ENCODE peak calls at places on chromosomes 3 and 15, in eight cellular contexts. R is GM12878, S is heart left ventricle, X is aorta, K is mesendoderm, J is body of pancreas, D is tibial artery, Z is hepatocyte. G is an unnamed sample.

GRCh38 chr15:52730163-52730562 is 51.0 kb upstream of the ATOSA start:
- DNase-seq in R (peak), S (no peak), X (no peak), K (peak), J (no peak), D (no peak), Z (no peak), G (no peak)

GRCh38 chr3:56573501-56573900 is 16.5 kb downstream of the CCDC66 start:
- DNase-seq in R (no peak), S (no peak), X (no peak), K (no peak), J (no peak), D (no peak), Z (no peak), G (no peak)

GRCh38 chr3:149356630-149357029 is 20.8 kb downstream of the TM4SF1 start:
- DNase-seq in R (no peak), S (no peak), X (no peak), K (no peak), J (no peak), D (no peak), Z (no peak), G (no peak)

GRCh38 chr15:91559066-91559465 is 294.4 kb upstream of the SLCO3A1 start:
- DNase-seq in R (no peak), S (no peak), X (no peak), K (no peak), J (no peak), D (no peak), Z (no peak), G (no peak)

GRCh38 chr3:187002915-187003314 is 72.6 kb downstream of the ST6GAL1 start:
- DNase-seq in R (no peak), S (no peak), X (no peak), K (no peak), J (no peak), D (no peak), Z (no peak), G (no peak)

GRCh38 chr15:99718421-99718820 is 14.8 kb downstream of the LYSMD4 start:
- DNase-seq in R (no peak), S (no peak), X (no peak), K (no peak), J (no peak), D (no peak), Z (no peak), G (no peak)

GRCh38 chr15:69434679-69435078 is 17.9 kb upstream of the RPLP1 start:
- DNase-seq in R (no peak), S (no peak), X (no peak), K (no peak), J (no peak), D (no peak), Z (no peak), G (peak)

GRCh38 chr15:96353931-96354730 is 23.6 kb downstream of the NR2F2 start:
- DNase-seq in R (no peak), S (peak), X (peak), K (peak), J (no peak), D (peak), Z (peak), G (peak)

GRCh38 chr3:46996689-46997452 is 17.4 kb downstream of the NBEAL2 start:
- DNase-seq in R (no peak), S (peak), X (peak), K (no peak), J (no peak), D (no peak), Z (no peak), G (peak)

GRCh38 chr15:37019479-37020433 is 80.6 kb downstream of the MEIS2 start:
- DNase-seq in R (no peak), S (peak), X (no peak), K (no peak), J (peak), D (no peak), Z (peak), G (peak)

GRCh38 chr3:34544136-34544535 is 745.7 kb downstream of the PDCD6IP start:
- DNase-seq in R (no peak), S (no peak), X (no peak), K (no peak), J (no peak), D (no peak), Z (no peak), G (no peak)

GRCh38 chr3:81468385-81468784 is 293.1 kb downstream of the GBE1 start:
- DNase-seq in R (no peak), S (no peak), X (no peak), K (no peak), J (no peak), D (no peak), Z (no peak), G (no peak)

GRCh38 chr3:85627899-85628298 is 669.1 kb downstream of the CADM2 start:
- DNase-seq in R (no peak), S (no peak), X (no peak), K (peak), J (no peak), D (no peak), Z (no peak), G (no peak)

GRCh38 chr15:89370120-89371077 is 35.8 kb upstream of the POLG start:
- DNase-seq in R (no peak), S (no peak), X (no peak), K (peak), J (no peak), D (no peak), Z (no peak), G (no peak)

GRCh38 chr3:150385296-150386242 is 22.5 kb upstream of the TSC22D2 start:
- DNase-seq in R (peak), S (no peak), X (no peak), K (no peak), J (no peak), D (no peak), Z (no peak), G (no peak)
- H3K4me3 ChIP-seq in R (peak), S (no peak), X (no peak), K (no peak), J (no peak), D (no peak), Z (no peak), G (no peak)

GRCh38 chr3:171838218-171838720 is 4.9 kb upstream of the TMEM212 start:
- DNase-seq in R (no peak), S (peak), X (peak), K (peak), J (no peak), D (peak), Z (no peak), G (peak)
- H3K4me3 ChIP-seq in R (no peak), S (peak), X (peak), K (no peak), J (no peak), D (peak), Z (no peak), G (peak)

DNA sequence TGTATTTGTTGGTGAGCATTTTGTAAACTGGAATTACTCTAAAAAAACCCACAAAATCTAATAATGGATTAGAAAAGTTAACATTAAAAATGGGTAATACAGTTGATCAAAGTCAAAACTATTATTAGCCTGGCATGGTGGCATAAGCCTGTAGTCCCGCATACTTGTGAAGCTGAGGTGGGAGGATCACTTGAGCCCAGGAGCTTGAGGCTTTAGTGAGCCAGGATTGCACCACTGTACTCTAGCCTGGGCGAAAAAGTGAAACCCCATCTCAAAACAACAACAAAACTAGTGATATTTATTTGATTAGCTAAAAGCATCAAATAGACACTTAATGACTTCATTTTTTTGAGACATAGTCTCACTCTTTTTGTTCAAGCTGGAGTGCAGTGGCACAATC is 3.6 kb downstream of the SNX1 start:
- DNase-seq in R (no peak), S (no peak), X (no peak), K (no peak), J (no peak), D (no peak), Z (no peak), G (no peak)
- H3K4me3 ChIP-seq in R (peak), S (no peak), X (no peak), K (no peak), J (no peak), D (no peak), Z (no peak), G (no peak)

DNA sequence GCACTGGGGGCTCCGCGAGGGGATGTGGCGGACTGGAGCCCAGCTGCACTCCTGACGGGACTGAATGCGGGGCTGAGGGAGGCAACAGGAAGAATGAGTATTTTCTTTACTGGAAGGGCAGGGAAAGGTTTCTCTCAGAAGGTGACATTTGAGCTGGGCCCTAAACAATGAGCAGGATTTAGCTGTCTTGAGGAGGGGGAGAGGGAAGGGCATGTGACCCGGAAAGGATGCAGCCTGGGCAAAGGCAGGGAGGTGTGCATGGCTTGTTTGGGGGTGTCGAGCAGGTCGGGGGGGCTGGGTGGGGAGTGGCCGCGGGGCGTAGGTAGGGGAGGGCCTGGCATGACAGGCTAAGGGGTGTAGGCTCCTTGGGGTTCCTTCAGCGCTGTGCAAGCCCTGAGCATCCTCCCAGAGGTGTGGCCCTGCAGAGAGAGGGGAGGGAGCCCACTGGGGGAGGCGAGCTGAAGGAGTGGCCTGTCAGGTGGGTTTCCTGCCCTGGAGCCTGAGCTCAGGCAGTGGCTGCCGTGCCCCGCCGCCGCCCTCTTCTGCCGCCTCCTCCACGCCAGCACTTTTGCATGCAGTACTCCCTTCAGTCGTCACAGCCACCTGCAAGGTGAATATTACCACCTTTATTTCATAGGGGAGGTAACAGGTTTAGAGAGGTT is 17.2 kb upstream of the ANKDD1A start:
- DNase-seq in R (peak), S (peak), X (peak), K (peak), J (no peak), D (no peak), Z (peak), G (peak)
- H3K4me3 ChIP-seq in R (peak), S (peak), X (no peak), K (peak), J (no peak), D (peak), Z (no peak), G (no peak)

DNA sequence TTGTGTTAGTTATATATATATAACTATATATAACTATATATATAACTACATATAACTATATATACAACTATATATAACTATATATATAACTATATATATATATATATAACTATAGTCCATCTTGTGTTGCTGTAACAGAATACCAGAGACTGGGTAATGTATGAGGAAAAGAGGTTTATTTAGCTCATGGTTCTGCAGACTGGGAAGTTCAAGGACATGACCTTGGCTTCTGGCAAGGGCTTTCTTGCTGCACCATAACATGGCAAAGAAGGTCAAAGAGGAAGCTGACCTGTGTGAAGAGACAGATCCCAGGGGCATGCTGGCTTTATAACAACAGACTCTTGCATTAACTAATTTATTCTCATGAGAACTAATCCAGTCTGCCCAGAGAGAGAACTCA is 27.6 kb downstream of the KBTBD12 start:
- DNase-seq in R (no peak), S (no peak), X (no peak), K (no peak), J (no peak), D (no peak), Z (no peak), G (no peak)
- H3K4me3 ChIP-seq in R (no peak), S (no peak), X (no peak), K (no peak), J (no peak), D (no peak), Z (no peak), G (no peak)

GRCh38 chr3:48427630-48427962 is 2.3 kb downstream of the PLXNB1 start:
- DNase-seq in R (no peak), S (no peak), X (peak), K (no peak), J (no peak), D (peak), Z (no peak), G (peak)
- H3K4me3 ChIP-seq in R (no peak), S (peak), X (no peak), K (no peak), J (no peak), D (peak), Z (no peak), G (peak)

DNA sequence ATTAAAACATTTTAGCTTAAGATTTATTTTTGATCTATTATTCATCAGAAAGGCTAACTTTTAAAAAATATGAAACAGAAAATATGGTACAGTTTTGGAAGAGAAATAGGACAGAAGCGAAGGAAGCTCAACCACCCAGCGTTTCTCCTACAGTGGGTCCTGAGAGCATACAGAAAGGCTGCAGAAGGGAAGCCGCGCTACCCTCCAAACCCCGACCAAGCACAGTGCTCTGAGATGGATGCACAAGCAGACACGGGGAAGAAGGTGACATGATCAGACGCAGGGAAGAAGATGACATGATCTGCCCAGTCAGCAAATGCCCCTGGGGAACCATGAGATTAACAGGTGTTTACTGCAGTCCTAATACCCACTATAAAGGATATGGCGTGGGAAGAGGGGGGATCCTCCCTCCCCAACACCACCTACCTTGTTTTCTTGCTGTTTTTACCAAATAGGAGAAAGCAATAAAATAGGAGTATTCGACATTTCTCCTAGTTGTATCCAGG is 14.4 kb downstream of the DCUN1D1 start:
- DNase-seq in R (no peak), S (no peak), X (no peak), K (no peak), J (no peak), D (no peak), Z (no peak), G (no peak)
- H3K4me3 ChIP-seq in R (no peak), S (no peak), X (no peak), K (no peak), J (no peak), D (no peak), Z (no peak), G (no peak)

GRCh38 chr3:28348637-28349396 is at the start of the genes AZI2 and ZCWPW2:
- DNase-seq in R (peak), S (peak), X (peak), K (peak), J (peak), D (peak), Z (peak), G (peak)

GRCh38 chr3:28347374-28348285 is 891 bp upstream of the ZCWPW2 start:
- DNase-seq in R (no peak), S (no peak), X (no peak), K (peak), J (no peak), D (no peak), Z (no peak), G (no peak)

GRCh38 chr3:28345690-28346089 is 2.8 kb upstream of the ZCWPW2 start:
- DNase-seq in R (no peak), S (no peak), X (no peak), K (no peak), J (no peak), D (no peak), Z (no peak), G (no peak)

GRCh38 chr3:28348286-28348636 is 260 bp upstream of the ZCWPW2 start:
- DNase-seq in R (no peak), S (no peak), X (no peak), K (no peak), J (no peak), D (no peak), Z (no peak), G (no peak)

DNA sequence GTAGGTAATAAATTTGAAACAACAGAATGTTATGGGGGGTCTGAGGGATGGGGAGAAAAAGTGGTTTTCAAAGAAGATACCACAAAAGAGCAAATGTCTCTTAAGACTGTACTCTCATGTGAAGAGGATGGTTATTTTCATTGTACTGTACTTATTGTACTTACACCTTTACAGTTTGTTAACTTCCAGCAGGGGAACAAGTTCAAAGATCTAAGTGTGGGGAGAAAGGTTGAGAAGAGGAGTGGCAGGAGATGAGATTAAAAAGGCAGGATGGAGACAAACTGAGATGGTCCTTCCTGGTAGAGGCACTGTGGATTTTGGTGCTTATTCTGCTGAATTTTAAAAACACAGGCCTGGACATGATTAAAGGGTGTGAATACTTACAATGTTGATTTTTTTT is 5.4 kb upstream of the ZCWPW2 start:
- DNase-seq in R (no peak), S (no peak), X (no peak), K (no peak), J (no peak), D (no peak), Z (no peak), G (no peak)
- H3K4me3 ChIP-seq in R (no peak), S (no peak), X (no peak), K (no peak), J (no peak), D (peak), Z (no peak), G (no peak)

DNA sequence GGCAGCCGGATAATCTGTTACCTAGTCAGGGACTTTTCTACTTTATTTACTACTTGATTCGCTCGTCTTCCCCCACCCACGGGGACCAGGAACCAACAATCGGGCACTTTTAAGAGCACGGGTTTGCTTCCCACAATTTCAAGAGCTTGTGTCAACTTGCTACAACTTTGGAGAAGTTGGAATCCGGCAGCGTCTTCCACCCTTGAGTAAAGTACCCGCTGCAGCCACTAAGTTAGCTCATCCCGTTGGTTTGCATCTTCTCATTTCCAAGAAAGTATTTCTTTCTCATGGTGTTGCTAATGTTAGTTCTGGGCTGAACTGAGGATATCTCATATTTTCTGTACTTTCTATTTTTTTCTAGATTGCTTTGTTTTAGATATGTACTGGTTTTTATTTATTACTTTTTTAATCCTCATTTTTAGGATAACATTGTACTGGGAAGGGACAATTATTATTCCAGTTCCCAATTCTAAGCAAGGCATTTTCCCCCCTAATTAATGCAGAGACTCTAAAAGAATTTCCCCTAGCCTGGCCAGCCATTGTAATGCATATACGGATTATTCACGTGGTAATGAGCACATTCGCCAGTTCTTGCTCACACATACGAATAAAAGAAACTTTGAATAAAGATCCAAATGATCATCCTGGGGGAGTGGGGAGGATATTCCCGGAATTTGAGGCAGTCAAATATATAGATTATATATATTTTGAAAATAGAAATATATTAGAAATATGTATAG is 4.0 kb downstream of the SOX2 start:
- DNase-seq in R (no peak), S (no peak), X (no peak), K (peak), J (no peak), D (no peak), Z (no peak), G (no peak)
- H3K4me3 ChIP-seq in R (no peak), S (no peak), X (no peak), K (no peak), J (no peak), D (no peak), Z (no peak), G (no peak)

GRCh38 chr15:32823750-32824149 is 105.9 kb downstream of the GREM1 start:
- DNase-seq in R (no peak), S (no peak), X (no peak), K (no peak), J (no peak), D (no peak), Z (no peak), G (no peak)

GRCh38 chr15:32819406-32819930 is 101.7 kb downstream of the GREM1 start:
- DNase-seq in R (no peak), S (no peak), X (no peak), K (no peak), J (no peak), D (no peak), Z (no peak), G (no peak)

GRCh38 chr15:32817570-32817969 is 99.8 kb downstream of the GREM1 start:
- DNase-seq in R (no peak), S (no peak), X (no peak), K (no peak), J (no peak), D (no peak), Z (no peak), G (no peak)

GRCh38 chr15:32822739-32823138 is 104.9 kb downstream of the GREM1 start:
- DNase-seq in R (no peak), S (no peak), X (no peak), K (no peak), J (no peak), D (no peak), Z (no peak), G (no peak)

DNA sequence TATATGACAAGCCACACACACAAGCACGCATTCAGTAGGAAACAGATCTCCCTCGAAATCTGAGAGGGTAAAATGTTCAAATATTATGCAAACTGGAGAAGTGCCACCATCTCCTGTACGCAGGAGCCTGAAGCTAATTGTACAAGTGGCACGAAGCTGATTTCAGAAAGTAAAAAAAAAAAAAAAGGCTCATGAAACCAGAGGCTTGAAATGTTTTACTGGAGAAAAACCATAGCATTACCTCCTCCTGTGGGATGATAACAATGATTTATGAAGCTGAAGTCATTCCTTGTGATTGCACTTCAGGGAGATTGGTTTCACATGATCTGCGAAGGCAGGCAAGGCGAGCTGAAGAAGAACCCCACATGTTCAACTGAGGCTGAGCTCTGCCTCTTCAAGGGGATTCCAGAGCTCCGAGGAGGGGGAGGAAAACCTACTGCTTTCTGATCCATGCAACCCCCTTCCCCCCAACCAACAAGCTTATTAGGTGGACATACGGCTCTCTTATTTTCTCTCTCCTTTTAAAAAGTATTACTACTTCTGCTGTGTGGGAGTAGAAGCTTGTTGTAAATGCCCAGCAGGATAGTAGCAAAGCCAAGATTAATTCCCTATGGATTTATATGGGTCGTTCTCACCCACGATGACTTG is 101.1 kb downstream of the GREM1 start:
- DNase-seq in R (no peak), S (no peak), X (no peak), K (no peak), J (no peak), D (no peak), Z (peak), G (no peak)
- H3K4me3 ChIP-seq in R (no peak), S (no peak), X (no peak), K (no peak), J (no peak), D (no peak), Z (no peak), G (no peak)